ENCODE peak calls at places on chromosomes 4 and X, in eight cellular contexts. N is lower leg skin, D is sigmoid colon, U is H1, A is uterus, M is A549, H is ovary, G is breast epithelium. C is an unnamed sample.

GRCh38 chrX:50798782-50799181 is 15.2 kb downstream of the SHROOM4 start:
- DNase-seq in N (no peak), D (no peak), U (no peak), A (no peak), M (no peak), H (no peak), G (no peak), C (no peak)

GRCh38 chrX:13747836-13748235 is 13.3 kb downstream of the OFD1 start:
- DNase-seq in N (no peak), D (no peak), U (no peak), A (peak; percentile 62), M (peak; percentile 18), H (peak; percentile 15), G (no peak), C (no peak)

GRCh38 chr4:89305712-89306437 is 1.7 kb downstream of the GPRIN3 start:
- DNase-seq in N (no peak), D (no peak), U (no peak), A (no peak), M (no peak), H (no peak), G (no peak), C (no peak)

GRCh38 chrX:154431321-154431720 is 2.8 kb downstream of the ATP6AP1 start:
- DNase-seq in N (no peak), D (no peak), U (no peak), A (no peak), M (no peak), H (no peak), G (no peak), C (no peak)

GRCh38 chr4:959338-960139 is 13.8 kb downstream of the DGKQ start:
- DNase-seq in N (no peak), D (peak; percentile 55), U (no peak), A (no peak), M (no peak), H (no peak), G (no peak), C (no peak)

GRCh38 chr4:147683172-147683571 is 791 bp downstream of the PRMT9 start:
- DNase-seq in N (no peak), D (peak; percentile 76), U (no peak), A (peak; percentile 29), M (no peak), H (no peak), G (no peak), C (no peak)

GRCh38 chrX:51955200-51955599 is 61.8 kb downstream of the MAGED1 start:
- DNase-seq in N (no peak), D (no peak), U (no peak), A (no peak), M (no peak), H (no peak), G (no peak), C (no peak)

GRCh38 chr4:123830920-123831319 is 434.3 kb downstream of the SPRY1 start:
- DNase-seq in N (no peak), D (no peak), U (no peak), A (no peak), M (no peak), H (no peak), G (no peak), C (no peak)

GRCh38 chrX:31337332-31337731 is 265.5 kb upstream of the FTHL17 start:
- DNase-seq in N (no peak), D (no peak), U (no peak), A (no peak), M (no peak), H (no peak), G (no peak), C (no peak)

GRCh38 chr4:23260510-23260909 is 567.8 kb downstream of the GBA3 start:
- DNase-seq in N (no peak), D (no peak), U (no peak), A (no peak), M (no peak), H (no peak), G (no peak), C (no peak)

GRCh38 chrX:130378008-130378669 is 7.3 kb downstream of the GPR119 start:
- DNase-seq in N (no peak), D (no peak), U (no peak), A (no peak), M (no peak), H (no peak), G (no peak), C (no peak)

GRCh38 chrX:48938721-48939416 is 18.5 kb downstream of the OTUD5 start:
- DNase-seq in N (no peak), D (no peak), U (no peak), A (no peak), M (no peak), H (no peak), G (no peak), C (no peak)

GRCh38 chr4:13538427-13538973 is 5.8 kb downstream of the NKX3-2 start:
- DNase-seq in N (no peak), D (peak; percentile 53), U (no peak), A (no peak), M (no peak), H (no peak), G (no peak), C (no peak)

GRCh38 chr4:161252520-161253141 is 911.2 kb downstream of the FSTL5 start:
- DNase-seq in N (no peak), D (no peak), U (no peak), A (no peak), M (peak; percentile 11), H (no peak), G (no peak), C (no peak)

GRCh38 chr4:1775731-1776500 is 17.2 kb upstream of the FGFR3 start:
- DNase-seq in N (no peak), D (no peak), U (no peak), A (no peak), M (no peak), H (no peak), G (no peak), C (peak; percentile 77)

GRCh38 chrX:130539721-130540321 is 138.0 kb downstream of the RBMX2 start:
- DNase-seq in N (peak; percentile 18), D (no peak), U (no peak), A (peak; percentile 22), M (peak; percentile 25), H (peak; percentile 12), G (no peak), C (peak; percentile 14)

GRCh38 chr4:1241936-1242505 is 6.9 kb downstream of the CTBP1 start:
- DNase-seq in N (no peak), D (peak; percentile 62), U (no peak), A (no peak), M (no peak), H (peak; percentile 5), G (no peak), C (no peak)

GRCh38 chr4:93747220-93747619 is 81.3 kb upstream of the ATOH1 start:
- DNase-seq in N (no peak), D (no peak), U (no peak), A (no peak), M (no peak), H (no peak), G (no peak), C (no peak)

GRCh38 chr4:41349021-41349420 is 92.3 kb downstream of the UCHL1 start:
- DNase-seq in N (no peak), D (no peak), U (no peak), A (no peak), M (no peak), H (no peak), G (no peak), C (no peak)

GRCh38 chr4:41346306-41347061 is 89.8 kb downstream of the UCHL1 start:
- DNase-seq in N (no peak), D (no peak), U (no peak), A (no peak), M (no peak), H (no peak), G (no peak), C (no peak)
- TF ChIP-seq POLR2A in N (no peak), D (no peak), U (no peak), A (no peak), M (no peak), H (no peak), G (no peak), C (no peak)

GRCh38 chr4:51844157-51845054 is 1.5 kb downstream of the DCUN1D4 start:
- DNase-seq in N (peak; percentile 94), D (peak; percentile 97), U (peak; percentile 76), A (peak; percentile 91), M (peak; percentile 68), H (peak; percentile 87), G (peak; percentile 88), C (peak; percentile 55)

GRCh38 chr4:51842167-51842553 is 793 bp upstream of the DCUN1D4 start:
- DNase-seq in N (peak; percentile 22), D (peak; percentile 72), U (no peak), A (peak; percentile 29), M (no peak), H (no peak), G (peak; percentile 20), C (no peak)

GRCh38 chr4:51843309-51844156 is 580 bp downstream of the DCUN1D4 start:
- DNase-seq in N (peak; percentile 53), D (peak; percentile 92), U (no peak), A (peak; percentile 80), M (peak; percentile 30), H (peak; percentile 74), G (peak; percentile 63), C (peak; percentile 15)

GRCh38 chr4:51840791-51841190 is 2.2 kb upstream of the DCUN1D4 start:
- DNase-seq in N (no peak), D (no peak), U (no peak), A (no peak), M (no peak), H (no peak), G (no peak), C (no peak)

DNA sequence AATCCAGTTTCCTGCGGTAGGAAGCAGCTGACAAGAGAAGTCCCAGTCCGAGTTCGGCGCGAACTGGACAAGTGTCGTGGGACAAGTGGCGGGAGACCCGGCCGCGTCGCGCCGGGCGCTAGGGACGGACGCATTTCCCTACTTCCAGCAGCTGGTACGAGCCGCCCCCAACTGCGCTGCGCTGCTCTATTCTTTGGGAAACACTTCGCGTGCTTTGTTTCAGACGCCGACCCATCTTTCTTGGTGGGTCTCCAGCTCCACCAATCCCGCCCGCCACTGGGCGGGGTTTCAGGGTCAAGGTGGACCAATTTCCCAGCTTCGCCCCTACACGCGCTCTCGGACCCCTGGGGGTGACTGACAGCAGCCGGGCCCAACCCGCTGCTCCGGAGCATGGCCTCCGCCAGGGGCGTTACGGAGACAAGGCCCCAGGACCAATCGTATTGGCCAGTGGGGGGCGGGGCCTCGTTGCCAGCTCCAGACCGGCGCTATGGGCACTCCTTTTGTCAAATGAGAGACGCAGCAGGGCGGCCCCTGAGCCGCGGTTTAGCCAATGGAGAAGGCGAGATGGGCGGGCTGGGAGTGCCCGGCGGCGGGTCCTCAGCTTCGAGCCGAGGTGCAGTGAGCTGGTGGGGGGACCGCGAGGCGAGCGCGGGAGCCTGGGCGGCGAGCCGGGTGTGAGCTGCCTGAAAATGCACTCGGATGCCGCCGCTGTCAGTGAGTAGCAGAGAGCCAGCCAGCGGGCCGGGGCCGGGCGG is at the start of gene DCUN1D4:
- DNase-seq in N (peak; percentile 100), D (peak; percentile 100), U (peak; percentile 99), A (peak; percentile 100), M (peak; percentile 96), H (peak; percentile 100), G (peak; percentile 100), C (peak; percentile 89)
- TF ChIP-seq POLR2A in N (no peak), D (peak; percentile 72), U (no peak), A (peak; percentile 49), M (peak; percentile 47), H (peak; percentile 83), G (no peak), C (peak; percentile 74)

GRCh38 chrX:100649550-100650356 is 5.8 kb downstream of the SRPX2 start:
- DNase-seq in N (peak; percentile 58), D (peak; percentile 92), U (no peak), A (peak; percentile 86), M (no peak), H (peak; percentile 73), G (peak; percentile 59), C (no peak)
- TF ChIP-seq POLR2A in N (no peak), D (no peak), U (no peak), A (peak; percentile 19), M (no peak), H (no peak), G (no peak), C (no peak)

GRCh38 chr4:38470708-38471262 is 193.2 kb upstream of the KLF3 start:
- DNase-seq in N (no peak), D (no peak), U (no peak), A (no peak), M (no peak), H (no peak), G (no peak), C (no peak)
- TF ChIP-seq POLR2A in N (no peak), D (no peak), U (no peak), A (no peak), M (no peak), H (no peak), G (no peak), C (no peak)

C was measured in H54.